ENCODE peak calls at places on chromosomes 6 and 20, in six cellular contexts. P is K562, J is HepG2, D is A549, G is GM12878, A is H1. Z is an unnamed sample.
A peak's percentile ranks its signal among the peaks of the same experiment; 100 is the strongest.

GRCh38 chr6:132425176-132425575 is 23.9 kb upstream of the MOXD1 start:
- DNase-seq in P (no peak), J (no peak), D (no peak), G (no peak), A (no peak), Z (no peak)

GRCh38 chr6:26284537-26285142 is 80.4 kb upstream of the BTN3A2 start:
- DNase-seq in P (no peak), J (no peak), D (no peak), G (peak; percentile 47), A (no peak), Z (no peak)

GRCh38 chr6:82183642-82184282 is 63.8 kb downstream of the IBTK start:
- DNase-seq in P (no peak), J (no peak), D (no peak), G (no peak), A (no peak), Z (peak; percentile 13)

GRCh38 chr6:147508871-147509608 is 550 bp downstream of the SAMD5 start:
- DNase-seq in P (peak; percentile 52), J (no peak), D (peak; percentile 5), G (no peak), A (no peak), Z (peak; percentile 31)

GRCh38 chr6:126067080-126067479 is 80.7 kb downstream of the TRMT11 start:
- DNase-seq in P (no peak), J (no peak), D (no peak), G (no peak), A (no peak), Z (no peak)

GRCh38 chr20:48275325-48275724 is 490.0 kb upstream of the SULF2 start:
- DNase-seq in P (no peak), J (no peak), D (no peak), G (no peak), A (no peak), Z (no peak)

GRCh38 chr6:163463180-163463579 is 48.7 kb downstream of the QKI start:
- DNase-seq in P (no peak), J (no peak), D (no peak), G (no peak), A (no peak), Z (no peak)

GRCh38 chr20:58670097-58670496 is 19.0 kb downstream of the STX16 start:
- DNase-seq in P (no peak), J (no peak), D (no peak), G (no peak), A (no peak), Z (no peak)

GRCh38 chr6:130885392-130886192 is 58.4 kb downstream of the SMLR1 start:
- DNase-seq in P (peak; percentile 67), J (peak; percentile 85), D (peak; percentile 40), G (peak; percentile 45), A (no peak), Z (peak; percentile 45)

GRCh38 chr6:3489032-3489757 is 32.3 kb upstream of the SLC22A23 start:
- DNase-seq in P (no peak), J (no peak), D (no peak), G (no peak), A (no peak), Z (no peak)

GRCh38 chr20:62285722-62286121 is 17.1 kb upstream of the ADRM1 start:
- DNase-seq in P (no peak), J (no peak), D (no peak), G (no peak), A (no peak), Z (no peak)

GRCh38 chr20:36271639-36272546 is 34.2 kb upstream of the DLGAP4 start:
- DNase-seq in P (no peak), J (no peak), D (no peak), G (no peak), A (no peak), Z (no peak)

GRCh38 chr6:43940071-43940392 is 170.0 kb downstream of the VEGFA start:
- DNase-seq in P (no peak), J (no peak), D (no peak), G (no peak), A (no peak), Z (no peak)

GRCh38 chr6:90000864-90001731 is 106.8 kb downstream of the GJA10 start:
- DNase-seq in P (no peak), J (no peak), D (no peak), G (no peak), A (no peak), Z (no peak)

GRCh38 chr20:13277663-13278295 is 56.7 kb downstream of the ISM1 start:
- DNase-seq in P (no peak), J (no peak), D (no peak), G (no peak), A (no peak), Z (no peak)

GRCh38 chr6:14123331-14124105 is 5.9 kb downstream of the CD83 start:
- DNase-seq in P (no peak), J (no peak), D (no peak), G (no peak), A (no peak), Z (no peak)

GRCh38 chr20:23205656-23206055 is 119.5 kb upstream of the CD93 start:
- DNase-seq in P (no peak), J (no peak), D (no peak), G (no peak), A (no peak), Z (no peak)

GRCh38 chr6:31712296-31712695 is 2.9 kb upstream of the LY6G6D start:
- DNase-seq in P (no peak), J (no peak), D (peak; percentile 35), G (no peak), A (no peak), Z (no peak)

GRCh38 chr20:53778041-53778516 is 184.4 kb upstream of the ZNF217 start:
- DNase-seq in P (no peak), J (no peak), D (no peak), G (no peak), A (no peak), Z (no peak)

GRCh38 chr6:43090557-43090952 is 14.4 kb downstream of the PTK7 start:
- DNase-seq in P (no peak), J (no peak), D (no peak), G (no peak), A (no peak), Z (no peak)

GRCh38 chr20:61958773-61959172 is 106.9 kb downstream of the TAF4 start:
- DNase-seq in P (no peak), J (no peak), D (no peak), G (no peak), A (no peak), Z (no peak)

GRCh38 chr6:110255356-110255755 is 75.1 kb downstream of the CDC40 start:
- DNase-seq in P (no peak), J (no peak), D (peak; percentile 1), G (no peak), A (peak; percentile 34), Z (no peak)

GRCh38 chr20:5080384-5080877 is 39.3 kb downstream of the PCNA start:
- DNase-seq in P (no peak), J (no peak), D (no peak), G (peak; percentile 48), A (no peak), Z (no peak)

GRCh38 chr20:10654630-10655029 is 19.2 kb downstream of the JAG1 start:
- DNase-seq in P (no peak), J (no peak), D (no peak), G (peak; percentile 79), A (no peak), Z (peak; percentile 69)

DNA sequence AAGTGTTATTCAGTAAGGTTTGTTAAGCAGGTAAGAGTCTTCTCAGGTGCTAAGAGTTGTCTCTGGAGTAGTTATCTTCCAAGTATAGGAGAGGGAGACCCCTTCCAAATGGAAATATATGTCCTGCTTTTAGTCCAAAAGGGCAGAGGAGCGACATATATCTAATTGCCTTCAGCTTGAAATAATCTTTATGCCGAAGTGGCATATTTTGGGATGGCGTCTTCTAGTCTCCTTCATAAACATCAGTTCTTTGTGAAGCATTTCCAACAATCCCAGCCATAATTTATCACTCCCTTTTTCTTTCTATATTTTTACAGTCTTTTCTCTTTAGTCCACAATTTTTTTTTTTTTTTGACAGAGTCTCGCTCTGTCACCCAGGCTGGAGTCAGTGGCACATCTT is 6.0 kb downstream of the TMC2 start:
- DNase-seq in P (no peak), J (no peak), D (no peak), G (no peak), A (no peak), Z (no peak)
- TF ChIP-seq CHD2 in P (no peak), J (no peak), D (no peak), G (no peak), A (no peak), Z (no peak)

DNA sequence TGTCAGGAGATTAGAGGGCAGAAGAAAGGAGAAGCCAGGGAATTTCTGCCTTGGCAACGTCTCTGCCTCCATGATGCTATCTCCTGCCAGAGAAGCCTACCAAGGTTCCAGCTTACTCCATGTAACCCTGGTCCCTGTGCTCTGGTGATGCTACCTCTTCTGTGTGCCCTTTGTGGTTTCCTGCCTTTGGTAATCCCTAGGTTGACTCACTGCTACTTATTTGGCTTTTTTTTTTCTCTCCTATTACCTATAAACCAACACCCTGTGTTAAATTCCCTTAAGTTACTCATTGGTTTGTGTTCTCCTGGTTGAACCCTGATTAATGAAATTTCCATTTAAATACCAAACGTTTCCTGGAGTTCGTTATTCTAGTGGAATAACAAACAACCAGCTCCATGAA is 527.8 kb upstream of the FLRT3 start:
- DNase-seq in P (no peak), J (no peak), D (no peak), G (no peak), A (no peak), Z (no peak)
- TF ChIP-seq CHD2 in P (no peak), J (no peak), D (no peak), G (no peak), A (no peak), Z (no peak)

GRCh38 chr6:36491378-36491965 is 48.7 kb downstream of the KCTD20 start:
- DNase-seq in P (no peak), J (peak; percentile 80), D (no peak), G (no peak), A (no peak), Z (no peak)
- TF ChIP-seq CHD2 in P (no peak), J (no peak), D (no peak), G (no peak), A (no peak), Z (no peak)

DNA sequence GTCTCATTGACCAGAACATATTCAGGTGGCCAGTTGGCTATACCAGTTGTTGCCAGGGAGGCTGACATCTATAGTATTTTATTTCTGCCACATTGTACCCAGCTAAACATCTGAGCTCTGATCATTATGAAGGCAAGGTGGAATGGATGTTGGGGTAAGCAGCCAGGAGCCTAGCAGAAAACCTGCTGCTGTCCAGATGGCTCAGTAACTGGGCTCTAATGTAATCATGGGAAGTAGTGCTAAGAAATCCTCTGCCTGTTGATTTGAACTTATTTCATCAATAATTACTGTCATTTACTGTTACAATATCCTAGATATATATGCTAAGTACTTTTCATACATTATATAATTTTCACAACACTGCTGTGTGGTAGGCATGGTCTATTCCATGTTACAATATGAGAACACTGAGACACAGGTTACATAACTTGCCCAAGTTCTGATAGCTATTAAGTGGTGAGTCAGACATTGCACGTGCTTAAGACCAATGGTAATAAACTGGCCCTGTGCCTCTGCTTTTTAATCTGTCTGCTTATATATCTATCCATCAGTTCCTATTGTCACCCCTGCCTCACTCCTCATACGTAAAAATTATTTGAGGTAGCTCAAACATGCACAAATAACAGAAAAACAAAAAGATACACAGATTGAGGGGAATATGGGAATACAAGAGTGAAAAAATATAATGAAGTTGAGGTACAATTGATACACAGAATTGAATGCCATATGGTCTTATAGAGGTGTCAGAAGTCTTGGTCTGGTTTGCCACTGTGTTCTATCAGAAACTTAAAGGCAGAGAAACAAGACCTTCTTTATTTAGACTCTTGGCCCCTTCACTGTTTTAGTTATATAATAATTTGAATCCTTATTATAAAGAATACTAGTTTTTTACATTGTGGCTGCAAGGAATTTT is 25.2 kb downstream of the TBPL1 start:
- DNase-seq in P (no peak), J (no peak), D (no peak), G (no peak), A (no peak), Z (peak; percentile 33)
- TF ChIP-seq CHD2 in P (no peak), J (no peak), D (no peak), G (no peak), A (no peak), Z (peak; percentile 15)

GRCh38 chr6:36129889-36130671 is at the start of gene MAPK13:
- DNase-seq in P (no peak), J (peak; percentile 25), D (no peak), G (no peak), A (no peak), Z (no peak)
- TF ChIP-seq CHD2 in P (no peak), J (no peak), D (no peak), G (no peak), A (no peak), Z (no peak)

Z was measured in SK-N-SH.